ENCODE peak calls at places on chromosomes 2 and 18, in six cellular contexts. L is HepG2, F is GM12891, G is K562, V is H1, W is GM12878. A is an unnamed sample.

GRCh38 chr18:23515911-23516546 is 12.7 kb downstream of the RMC1 start:
- DNase-seq in L (peak), F (peak), G (peak), V (peak), W (peak), A (peak)

GRCh38 chr2:84697895-84698294 is 181.6 kb downstream of the DNAH6 start:
- DNase-seq in L (no peak), F (no peak), G (no peak), V (no peak), W (no peak), A (no peak)

GRCh38 chr2:43984533-43984932 is 11.3 kb downstream of the LRPPRC start:
- DNase-seq in L (no peak), F (no peak), G (no peak), V (no peak), W (no peak), A (no peak)

GRCh38 chr2:8059255-8059654 is 622.6 kb upstream of the ID2 start:
- DNase-seq in L (no peak), F (no peak), G (no peak), V (no peak), W (no peak), A (no peak)

GRCh38 chr2:28322887-28323483 is 69.7 kb upstream of the FOSL2 start:
- DNase-seq in L (no peak), F (no peak), G (no peak), V (no peak), W (no peak), A (no peak)

GRCh38 chr2:24918326-24919099 is 1.5 kb downstream of the ADCY3 start:
- DNase-seq in L (no peak), F (no peak), G (no peak), V (no peak), W (no peak), A (no peak)

GRCh38 chr18:58045265-58046086 is 1.4 kb downstream of the NEDD4L start:
- DNase-seq in L (peak), F (no peak), G (peak), V (peak), W (no peak), A (peak)

GRCh38 chr2:185567940-185568339 is 170.7 kb upstream of the FSIP2 start:
- DNase-seq in L (no peak), F (no peak), G (no peak), V (no peak), W (no peak), A (no peak)

GRCh38 chr18:25310045-25310444 is 41.9 kb downstream of the ZNF521 start:
- DNase-seq in L (no peak), F (no peak), G (peak), V (no peak), W (no peak), A (no peak)

GRCh38 chr2:130355181-130355577 is 677 bp upstream of the PTPN18 start:
- DNase-seq in L (no peak), F (no peak), G (no peak), V (no peak), W (no peak), A (no peak)

GRCh38 chr2:7971248-7971647 is 710.6 kb upstream of the ID2 start:
- DNase-seq in L (no peak), F (no peak), G (no peak), V (no peak), W (no peak), A (no peak)

GRCh38 chr18:79445740-79446566 is 50.2 kb downstream of the NFATC1 start:
- DNase-seq in L (no peak), F (no peak), G (no peak), V (no peak), W (no peak), A (no peak)

GRCh38 chr2:109384308-109385271 is 229.2 kb downstream of the SEPTIN10 start:
- DNase-seq in L (no peak), F (no peak), G (no peak), V (no peak), W (no peak), A (no peak)

GRCh38 chr18:11994708-11995444 is 13.6 kb downstream of the IMPA2 start:
- DNase-seq in L (peak), F (no peak), G (no peak), V (peak), W (no peak), A (no peak)

GRCh38 chr2:174436351-174436750 is 40.8 kb downstream of the SCRN3 start:
- DNase-seq in L (no peak), F (no peak), G (no peak), V (no peak), W (no peak), A (no peak)

GRCh38 chr2:54597153-54597827 is 126.2 kb upstream of the EML6 start:
- DNase-seq in L (no peak), F (no peak), G (no peak), V (no peak), W (no peak), A (no peak)

GRCh38 chr2:151619337-151619989 is 114.8 kb downstream of the NEB start:
- DNase-seq in L (peak), F (no peak), G (peak), V (no peak), W (no peak), A (no peak)

GRCh38 chr2:17713291-17713690 is 40.3 kb downstream of the SMC6 start:
- DNase-seq in L (no peak), F (no peak), G (no peak), V (no peak), W (no peak), A (no peak)

GRCh38 chr18:24915547-24915946 is 436.4 kb downstream of the ZNF521 start:
- DNase-seq in L (no peak), F (no peak), G (no peak), V (no peak), W (no peak), A (no peak)

GRCh38 chr2:9941196-9941995 is 10.1 kb upstream of the GRHL1 start:
- DNase-seq in L (peak), F (no peak), G (peak), V (peak), W (no peak), A (no peak)

GRCh38 chr18:65938592-65939372 is 188.0 kb downstream of the CDH7 start:
- DNase-seq in L (peak), F (peak), G (peak), V (peak), W (peak), A (no peak)

GRCh38 chr18:13095466-13095865 is 104.3 kb downstream of the CEP192 start:
- DNase-seq in L (no peak), F (no peak), G (no peak), V (no peak), W (no peak), A (no peak)

GRCh38 chr2:237474931-237475703 is 11.9 kb upstream of the MLPH start:
- DNase-seq in L (peak), F (peak), G (peak), V (peak), W (no peak), A (peak)
- TF ChIP-seq TAF1 in L (peak), F (no peak), G (peak), V (peak), W (no peak), A (no peak)

DNA sequence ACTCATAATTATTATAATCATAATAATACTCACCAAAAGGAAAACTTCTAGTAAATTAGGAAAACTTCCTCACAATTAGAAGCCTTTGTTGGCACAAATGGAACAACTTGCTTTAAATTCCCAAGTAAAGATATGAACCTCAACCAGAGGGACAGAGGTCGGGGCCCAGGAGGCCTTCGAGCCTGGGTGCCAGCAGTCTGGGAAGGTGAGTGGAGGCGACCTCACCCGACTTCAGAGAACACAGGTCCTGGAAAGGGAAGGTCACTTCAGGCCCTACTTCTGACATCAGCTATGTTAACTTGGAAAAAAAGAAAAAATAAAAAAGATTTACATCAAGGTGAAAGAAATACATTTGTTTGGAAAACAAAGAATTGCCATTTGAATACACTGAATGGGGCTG is 350.0 kb upstream of the MYT1L start:
- DNase-seq in L (no peak), F (no peak), G (no peak), V (no peak), W (no peak), A (no peak)
- TF ChIP-seq POLR2A in L (no peak), F (no peak), G (no peak), V (no peak), W (no peak), A (no peak)

GRCh38 chr2:223563462-223563861 is 38.7 kb downstream of the SCG2 start:
- DNase-seq in L (peak), F (no peak), G (peak), V (no peak), W (no peak), A (no peak)
- TF ChIP-seq TAF1 in L (no peak), F (no peak), G (no peak), V (no peak), W (no peak), A (no peak)

GRCh38 chr2:3600256-3600855 is 5.4 kb downstream of the COLEC11 start:
- DNase-seq in L (no peak), F (no peak), G (no peak), V (no peak), W (no peak), A (no peak)
- TF ChIP-seq POLR2A in L (no peak), F (no peak), G (no peak), V (no peak), W (no peak), A (no peak)

GRCh38 chr18:48408727-48409590 is at the start of gene ZBTB7C:
- DNase-seq in L (no peak), F (no peak), G (no peak), V (peak), W (no peak), A (peak)

GRCh38 chr18:48410095-48410920 is 1.1 kb upstream of the ZBTB7C start:
- DNase-seq in L (peak), F (peak), G (peak), V (peak), W (no peak), A (peak)

GRCh38 chr18:48408111-48408726 is 964 bp downstream of the ZBTB7C start:
- DNase-seq in L (no peak), F (no peak), G (no peak), V (no peak), W (no peak), A (no peak)

GRCh38 chr18:48407358-48407757 is 1.8 kb downstream of the ZBTB7C start:
- DNase-seq in L (no peak), F (no peak), G (no peak), V (no peak), W (no peak), A (no peak)

DNA sequence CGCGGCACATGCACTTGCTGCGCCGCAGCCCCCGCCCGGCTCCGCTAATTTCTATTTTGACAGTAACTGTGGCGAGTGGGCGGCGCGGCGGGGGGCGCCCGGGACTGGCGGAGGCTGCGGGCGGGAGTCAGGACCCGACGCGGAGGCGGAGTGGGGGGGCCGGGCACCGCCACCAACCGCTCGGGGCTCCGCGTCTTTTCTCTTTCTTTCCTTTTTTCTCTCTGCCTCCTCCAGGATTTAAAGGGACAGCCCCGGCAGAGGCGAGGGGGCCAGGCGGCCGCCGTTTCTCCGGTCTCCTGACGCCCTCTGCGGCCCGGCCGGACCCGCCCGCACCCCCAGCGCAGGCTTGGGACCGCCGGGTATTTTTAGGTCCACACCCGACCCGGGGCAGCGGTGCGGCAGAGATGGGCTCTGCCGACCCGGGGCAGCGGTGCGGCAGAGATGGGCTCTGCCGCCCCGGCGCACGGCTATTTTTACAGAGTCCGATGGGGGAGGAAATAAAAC is 460 bp upstream of the ZBTB7C start:
- DNase-seq in L (no peak), F (no peak), G (no peak), V (peak), W (no peak), A (no peak)
- TF ChIP-seq TAF1 in L (no peak), F (no peak), G (no peak), V (no peak), W (no peak), A (no peak)

GRCh38 chr18:62438402-62438801 is 84.4 kb upstream of the ZCCHC2 start:
- DNase-seq in L (peak), F (no peak), G (no peak), V (no peak), W (no peak), A (no peak)

GRCh38 chr18:62435435-62436031 is 87.3 kb upstream of the ZCCHC2 start:
- DNase-seq in L (peak), F (no peak), G (no peak), V (no peak), W (no peak), A (no peak)

GRCh38 chr18:62436636-62437519 is 85.9 kb upstream of the ZCCHC2 start:
- DNase-seq in L (no peak), F (no peak), G (no peak), V (no peak), W (no peak), A (no peak)

GRCh38 chr18:62437520-62438329 is 85.1 kb upstream of the ZCCHC2 start:
- DNase-seq in L (no peak), F (no peak), G (peak), V (no peak), W (no peak), A (no peak)

DNA sequence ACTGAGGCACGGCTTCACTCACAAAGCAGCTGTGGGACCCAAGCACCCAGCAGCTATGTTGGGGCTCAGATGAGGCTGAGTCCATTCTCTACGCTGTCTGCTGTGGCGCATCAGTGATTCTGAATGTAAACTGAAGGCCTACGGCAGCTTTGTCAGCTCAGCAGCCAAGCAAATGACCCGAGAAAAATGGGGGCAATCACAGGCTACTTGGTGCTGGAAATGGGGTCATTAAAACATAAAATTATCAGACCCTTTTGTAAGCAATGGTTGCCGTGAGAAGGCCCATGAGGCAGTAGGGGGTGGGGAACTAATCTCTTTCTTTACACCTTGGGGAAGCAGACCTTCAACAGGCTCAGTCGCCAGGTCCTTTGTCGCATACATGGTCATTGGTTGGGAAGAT is 83.9 kb upstream of the ZCCHC2 start:
- DNase-seq in L (no peak), F (no peak), G (no peak), V (no peak), W (no peak), A (no peak)
- TF ChIP-seq POLR2A in L (no peak), F (no peak), G (no peak), V (no peak), W (no peak), A (no peak)

GRCh38 chr2:229825476-229825875 is 96.3 kb downstream of the TRIP12 start:
- DNase-seq in L (no peak), F (no peak), G (no peak), V (no peak), W (no peak), A (no peak)

GRCh38 chr2:229818230-229818629 is 103.6 kb downstream of the TRIP12 start:
- DNase-seq in L (no peak), F (no peak), G (no peak), V (no peak), W (no peak), A (no peak)

GRCh38 chr2:229815858-229816257 is 101.5 kb upstream of the DNER start:
- DNase-seq in L (no peak), F (no peak), G (no peak), V (no peak), W (no peak), A (no peak)

DNA sequence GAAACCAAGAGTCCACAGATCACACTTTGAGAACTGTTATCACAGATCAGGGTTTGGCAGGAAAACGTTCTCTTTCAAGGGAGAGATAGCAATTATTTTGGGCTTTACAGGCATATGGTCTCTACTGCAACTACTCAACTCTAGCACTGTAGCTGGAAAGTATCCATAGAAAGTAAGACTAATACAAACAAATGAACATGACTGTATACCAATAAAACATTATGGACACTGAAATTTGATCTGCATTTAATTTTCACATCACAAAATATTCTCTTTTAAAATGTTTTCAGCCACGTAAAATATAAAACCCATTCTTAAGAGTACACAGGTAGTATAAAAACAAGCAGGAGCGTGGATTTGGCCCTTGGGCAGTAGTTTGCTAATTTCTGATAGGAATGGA is 100.5 kb downstream of the TRIP12 start:
- DNase-seq in L (no peak), F (no peak), G (no peak), V (no peak), W (no peak), A (no peak)
- TF ChIP-seq TAF1 in L (no peak), F (no peak), G (no peak), V (no peak), W (no peak), A (no peak)

GRCh38 chr2:69641887-69642708 is 1.4 kb downstream of the AAK1 start:
- DNase-seq in L (no peak), F (no peak), G (no peak), V (no peak), W (no peak), A (no peak)

GRCh38 chr2:69644506-69644979 is 1.0 kb upstream of the AAK1 start:
- DNase-seq in L (no peak), F (no peak), G (no peak), V (no peak), W (no peak), A (no peak)

GRCh38 chr2:69645026-69645425 is 1.5 kb upstream of the AAK1 start:
- DNase-seq in L (no peak), F (no peak), G (peak), V (no peak), W (no peak), A (no peak)

GRCh38 chr2:69642709-69643601 is 584 bp downstream of the AAK1 start:
- DNase-seq in L (peak), F (no peak), G (peak), V (peak), W (no peak), A (no peak)

DNA sequence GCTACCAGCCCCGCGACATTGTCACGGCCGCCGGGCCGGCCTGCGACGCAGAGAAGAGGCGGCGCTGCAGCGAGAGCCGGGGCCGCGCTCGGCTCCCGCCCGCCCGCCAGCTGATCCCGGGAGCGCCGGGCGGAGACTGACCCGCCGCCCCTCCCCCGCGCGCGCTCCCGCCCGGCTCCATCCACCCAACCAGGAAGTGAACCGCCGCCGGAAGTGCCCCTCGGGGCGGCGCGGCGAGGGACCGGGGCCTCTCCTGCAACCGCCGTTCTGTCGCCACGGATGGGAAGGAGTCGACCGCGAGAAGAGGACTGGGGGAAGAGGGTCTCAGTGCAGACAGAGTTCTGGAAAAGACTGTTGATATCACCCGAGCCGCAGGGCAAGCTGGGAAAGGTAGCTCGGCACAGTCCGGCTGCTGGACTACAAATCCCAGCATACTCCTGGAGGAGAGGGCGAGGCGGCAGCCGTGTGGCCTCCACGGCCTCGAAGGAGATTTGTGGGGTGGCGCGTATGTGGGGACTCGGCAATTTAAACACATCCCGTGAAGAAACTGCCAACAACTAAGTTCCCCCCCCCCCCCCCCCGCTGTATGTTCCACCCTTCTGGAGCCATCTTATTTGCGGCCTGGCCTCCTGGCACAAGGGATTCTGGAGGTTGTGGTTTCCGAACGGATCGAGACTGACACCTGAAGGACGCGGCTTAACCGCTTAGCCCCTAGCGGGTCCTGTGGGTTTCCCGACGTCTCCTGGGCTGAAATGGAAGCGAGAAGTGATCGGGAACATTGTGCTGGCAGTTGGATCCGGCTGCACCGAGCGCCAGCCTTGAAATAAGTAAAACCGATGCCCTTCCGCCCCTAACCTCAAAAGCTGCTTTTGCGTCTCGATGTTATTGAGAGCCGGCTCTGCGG is at the start of gene AAK1:
- DNase-seq in L (peak), F (peak), G (peak), V (peak), W (peak), A (peak)
- TF ChIP-seq POLR2A in L (peak), F (peak), G (peak), V (no peak), W (peak), A (peak)

GRCh38 chr2:168851674-168852320 is 38.4 kb downstream of the SPC25 start:
- DNase-seq in L (no peak), F (no peak), G (peak), V (no peak), W (no peak), A (no peak)
- TF ChIP-seq TAF1 in L (no peak), F (no peak), G (peak), V (no peak), W (no peak), A (no peak)